ENCODE peak calls at places on chromosomes 6 and 20, in ten cellular contexts. E, Q, Z, J, C, M, B, R, G and I are unnamed samples.

GRCh38 chr20:8155848-8156602 is 24.0 kb downstream of the PLCB1 start:
- DNase-seq in Q (no peak), G (no peak), J (no peak), B (no peak), Z (no peak), E (peak; percentile 44), C (no peak), M (no peak), R (peak; percentile 53), I (no peak)

GRCh38 chr6:19554356-19555225 is 282.6 kb upstream of the ID4 start:
- DNase-seq in M (peak; percentile 91), B (no peak), E (no peak), C (no peak), Q (no peak), G (no peak), Z (no peak), J (no peak), R (no peak), I (no peak)

GRCh38 chr20:57470212-57470522 is 54.8 kb downstream of the CTCFL start:
- DNase-seq in J (no peak), Z (no peak), E (no peak), Q (no peak), G (no peak), B (peak; percentile 48), R (no peak), C (no peak), M (no peak), I (no peak)

GRCh38 chr20:62655291-62656204 is 13.2 kb downstream of the SLCO4A1 start:
- DNase-seq in B (no peak), M (no peak), J (no peak), R (no peak), E (no peak), C (no peak), Z (no peak), G (no peak), Q (no peak), I (no peak)

GRCh38 chr6:69122407-69122773 is 487.3 kb downstream of the ADGRB3 start:
- DNase-seq in J (no peak), E (no peak), M (no peak), R (no peak), Z (no peak), Q (no peak), C (no peak), G (no peak), B (no peak), I (no peak)

GRCh38 chr6:131061771-131062160 is 1.3 kb downstream of the EPB41L2 start:
- DNase-seq in Z (no peak), J (no peak), M (no peak), Q (no peak), R (no peak), E (no peak), B (no peak), C (no peak), G (peak; percentile 38), I (peak; percentile 8)

GRCh38 chr6:139577124-139577800 is 202.8 kb upstream of the CITED2 start:
- DNase-seq in M (no peak), R (no peak), E (no peak), B (no peak), Q (no peak), C (no peak), J (no peak), G (peak; percentile 42), Z (no peak), I (no peak)

GRCh38 chr20:15155848-15156401 is 818.5 kb upstream of the FLRT3 start:
- DNase-seq in M (no peak), Z (no peak), E (no peak), Q (no peak), J (no peak), G (no peak), R (no peak), C (no peak), B (no peak), I (no peak)

GRCh38 chr6:88380618-88381288 is 214.6 kb upstream of the CNR1 start:
- DNase-seq in J (no peak), G (peak; percentile 28), E (no peak), Z (no peak), R (no peak), C (no peak), Q (no peak), B (no peak), M (no peak), I (no peak)

GRCh38 chr6:51466427-51466826 is 621.0 kb downstream of the PKHD1 start:
- DNase-seq in G (no peak), J (no peak), E (no peak), Z (no peak), R (no peak), M (no peak), B (no peak), Q (no peak), C (no peak), I (no peak)